ENCODE peak calls at places on chromosomes 4 and X, in nine cellular contexts. E, H, I, U, Q, R, F, X and T are unnamed samples.

GRCh38 chr4:2289311-2289954 is 27.5 kb upstream of the MXD4 start:
- DNase-seq in E (no peak), H (no peak), I (peak; percentile 18), U (peak; percentile 11), Q (no peak), R (no peak), F (peak; percentile 49), X (peak; percentile 8), T (no peak)

GRCh38 chrX:123084797-123085196 is 99.3 kb upstream of the GRIA3 start:
- DNase-seq in E (no peak), H (peak; percentile 89), I (no peak), U (no peak), Q (no peak), R (no peak), F (no peak), X (no peak), T (no peak)

GRCh38 chr4:183242291-183242690 is 77.8 kb downstream of the CLDN22 start:
- DNase-seq in E (no peak), H (no peak), I (no peak), U (no peak), Q (no peak), R (no peak), F (no peak), X (no peak), T (no peak)

GRCh38 chr4:77092832-77093800 is 17.3 kb upstream of the CCNI start:
- DNase-seq in E (no peak), H (peak; percentile 68), I (no peak), U (no peak), Q (no peak), R (no peak), F (no peak), X (no peak), T (no peak)

GRCh38 chrX:104482757-104483156 is 83.2 kb upstream of the IL1RAPL2 start:
- DNase-seq in E (no peak), H (no peak), I (no peak), U (no peak), Q (no peak), R (no peak), F (no peak), X (no peak), T (no peak)

GRCh38 chrX:2513120-2513664 is 12.4 kb upstream of the DHRSX start:
- DNase-seq in E (no peak), H (no peak), I (no peak), U (no peak), Q (no peak), R (no peak), F (no peak), X (no peak), T (no peak)

GRCh38 chr4:7135389-7135746 is 57.0 kb upstream of the SORCS2 start:
- DNase-seq in E (no peak), H (peak; percentile 81), I (no peak), U (no peak), Q (no peak), R (no peak), F (no peak), X (no peak), T (no peak)

GRCh38 chrX:119398974-119399771 is at the start of gene SLC25A43:
- DNase-seq in E (peak; percentile 67), H (peak; percentile 31), I (peak; percentile 37), U (peak; percentile 28), Q (no peak), R (peak; percentile 40), F (no peak), X (peak; percentile 33), T (peak; percentile 66)

GRCh38 chr4:186827542-186827887 is 103.9 kb upstream of the FAT1 start:
- DNase-seq in E (no peak), H (peak; percentile 27), I (no peak), U (no peak), Q (no peak), R (no peak), F (no peak), X (no peak), T (no peak)

GRCh38 chr4:139297001-139297410 is 4.3 kb upstream of the NAA15 start:
- DNase-seq in E (no peak), H (peak; percentile 56), I (no peak), U (no peak), Q (no peak), R (no peak), F (no peak), X (no peak), T (no peak)

GRCh38 chr4:149531861-149532260 is 283.8 kb downstream of the IQCM start:
- DNase-seq in E (no peak), H (peak; percentile 55), I (no peak), U (no peak), Q (no peak), R (no peak), F (no peak), X (no peak), T (no peak)

GRCh38 chrX:27309406-27309805 is 153.7 kb downstream of the PPP4R3C start:
- DNase-seq in E (no peak), H (no peak), I (no peak), U (no peak), Q (no peak), R (no peak), F (no peak), X (no peak), T (no peak)

GRCh38 chr4:101784957-101785356 is 5.6 kb upstream of the BANK1 start:
- DNase-seq in E (no peak), H (no peak), I (no peak), U (no peak), Q (no peak), R (no peak), F (no peak), X (no peak), T (no peak)

GRCh38 chr4:30720656-30721352 is 635 bp downstream of the PCDH7 start:
- DNase-seq in E (peak; percentile 4), H (peak; percentile 69), I (peak; percentile 59), U (peak; percentile 31), Q (no peak), R (peak; percentile 74), F (no peak), X (no peak), T (no peak)

GRCh38 chr4:17164656-17165055 is 266.2 kb upstream of the LDB2 start:
- DNase-seq in E (no peak), H (no peak), I (no peak), U (no peak), Q (no peak), R (no peak), F (no peak), X (no peak), T (no peak)

GRCh38 chrX:121000589-121000988 is 15.0 kb upstream of the CT47A1 start:
- DNase-seq in E (no peak), H (peak; percentile 9), I (no peak), U (no peak), Q (no peak), R (no peak), F (no peak), X (no peak), T (no peak)

GRCh38 chr4:81776794-81777193 is 305.1 kb upstream of the RASGEF1B start:
- DNase-seq in E (no peak), H (no peak), I (no peak), U (no peak), Q (no peak), R (no peak), F (no peak), X (no peak), T (no peak)

GRCh38 chr4:32917586-32917985 is 2197.4 kb downstream of the PCDH7 start:
- DNase-seq in E (no peak), H (no peak), I (no peak), U (no peak), Q (no peak), R (no peak), F (no peak), X (no peak), T (no peak)
- H3K4me1 ChIP-seq in E (no peaks in the 10 kb centered on the region), H (no peaks in the 10 kb centered on the region), I (no peaks in the 10 kb centered on the region), U (no peaks in the 10 kb centered on the region), Q (no peaks in the 10 kb centered on the region), R (no peaks in the 10 kb centered on the region), F (no peaks in the 10 kb centered on the region), X (no peaks in the 10 kb centered on the region), T (no peaks in the 10 kb centered on the region)

GRCh38 chrX:155028192-155028591 is 1.5 kb downstream of the FUNDC2 start:
- DNase-seq in E (no peak), H (no peak), I (no peak), U (no peak), Q (no peak), R (no peak), F (no peak), X (no peak), T (no peak)
- TF ChIP-seq CTCF in E (no peak), H (no peak), I (no peak), U (no peak), Q (no peak), R (no peak), F (no peak), X (no peak), T (no peak)

GRCh38 chr4:84697615-84698201 is 114.8 kb downstream of the CDS1 start:
- DNase-seq in E (no peak), H (no peak), I (no peak), U (no peak), Q (no peak), R (no peak), F (no peak), X (no peak), T (no peak)

GRCh38 chr4:84697159-84697558 is 114.2 kb downstream of the CDS1 start:
- DNase-seq in E (no peak), H (no peak), I (no peak), U (no peak), Q (no peak), R (no peak), F (no peak), X (no peak), T (no peak)

DNA sequence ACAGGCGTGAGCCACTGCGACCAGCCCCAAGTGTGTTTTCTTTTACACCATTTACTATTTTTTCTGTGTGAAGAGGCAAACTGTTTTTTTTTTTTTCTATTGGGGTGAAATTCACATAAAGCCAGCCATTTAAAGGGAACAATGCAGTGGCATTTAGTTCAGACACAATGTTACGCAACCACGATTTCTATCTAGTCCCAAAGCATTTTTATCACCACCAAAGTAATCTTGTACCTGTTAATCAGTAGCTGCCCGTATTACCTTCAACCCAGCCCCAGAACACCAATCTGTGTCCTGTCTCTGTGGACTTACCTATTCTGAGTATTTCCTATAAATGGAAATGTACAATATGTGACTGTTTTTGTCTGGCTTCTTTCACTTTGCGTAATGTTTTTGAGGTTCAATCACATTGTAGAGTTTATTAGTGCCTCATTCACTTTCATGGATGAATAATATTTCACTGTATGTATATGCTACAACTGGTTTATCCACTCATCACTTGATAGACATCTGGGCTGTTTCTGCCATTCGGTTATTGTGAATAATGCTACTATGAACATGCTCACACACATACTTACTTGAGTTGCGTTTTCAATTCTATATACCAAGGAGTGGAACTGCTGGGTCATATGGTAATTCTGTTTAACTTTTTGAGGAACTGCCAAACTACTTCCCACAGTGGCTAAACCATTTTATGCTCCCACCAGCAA is 116.2 kb downstream of the CDS1 start:
- DNase-seq in E (no peak), H (no peak), I (no peak), U (no peak), Q (no peak), R (no peak), F (no peak), X (no peak), T (no peak)
- H3K4me1 ChIP-seq in E (peaks cover 10% of the 10 kb centered on the region), H (no peaks in the 10 kb centered on the region), I (no peaks in the 10 kb centered on the region), U (no peaks in the 10 kb centered on the region), Q (no peaks in the 10 kb centered on the region), R (no peaks in the 10 kb centered on the region), F (no peaks in the 10 kb centered on the region), X (no peaks in the 10 kb centered on the region), T (no peaks in the 10 kb centered on the region)

DNA sequence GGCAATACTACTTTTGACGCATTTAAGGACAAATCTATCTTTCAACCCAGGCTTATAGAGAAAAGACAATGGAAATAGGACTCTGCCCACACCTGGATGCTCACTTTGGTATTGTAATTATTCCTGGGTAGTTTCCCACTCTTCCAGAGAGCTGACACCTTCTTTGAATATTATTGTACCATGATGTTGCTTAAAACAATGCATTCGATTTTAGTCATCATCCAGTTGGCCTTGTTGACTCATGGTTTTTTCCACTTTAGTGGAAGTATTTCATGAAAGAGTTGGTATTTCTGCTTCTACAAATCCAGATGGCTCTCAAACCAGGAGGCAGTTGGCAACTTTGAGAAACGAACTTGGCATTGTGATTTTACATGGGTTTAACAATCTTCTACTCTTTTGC is 124.2 kb downstream of the ENOX2 start:
- DNase-seq in E (no peak), H (peak; percentile 16), I (no peak), U (no peak), Q (no peak), R (no peak), F (no peak), X (no peak), T (no peak)
- TF ChIP-seq CTCF in E (no peak), H (no peak), I (no peak), U (no peak), Q (no peak), R (no peak), F (no peak), X (no peak), T (no peak)